ENCODE peak calls at places on chromosome 10, in six cellular contexts. V is upper lobe of left lung, T is fibroblast of mammary gland, Z is cardiac muscle cell, D is HepG2, E is fibroblast of lung. W is an unnamed sample.

GRCh38 chr10:131853610-131853964 is 47.2 kb upstream of the PPP2R2D start:
- DNase-seq in T (no peak), D (no peak), Z (no peak), V (no peak), E (no peak), W (peak)

GRCh38 chr10:82943142-82943541 is 1068.1 kb downstream of the NRG3 start:
- DNase-seq in T (no peak), E (peak), D (no peak), V (no peak), Z (peak), W (no peak)

GRCh38 chr10:51985326-51985725 is 285.9 kb upstream of the CSTF2T start:
- DNase-seq in T (no peak), V (no peak), Z (no peak), E (no peak), D (no peak), W (no peak)

GRCh38 chr10:133445268-133445732 is 8.4 kb upstream of the SCART1 start:
- DNase-seq in T (no peak), Z (no peak), V (peak), D (no peak), E (no peak), W (peak)

GRCh38 chr10:19411119-19411518 is 362.5 kb downstream of the MALRD1 start:
- DNase-seq in D (no peak), Z (no peak), V (no peak), T (no peak), E (no peak), W (no peak)

GRCh38 chr10:104109908-104110662 is 11.9 kb upstream of the SFR1 start:
- DNase-seq in T (peak), V (no peak), Z (peak), E (peak), D (peak), W (no peak)

GRCh38 chr10:119479532-119479931 is 63.0 kb downstream of the RGS10 start:
- DNase-seq in E (no peak), T (no peak), V (no peak), D (no peak), Z (no peak), W (no peak)

GRCh38 chr10:71963351-71963755 is 842 bp upstream of the CHST3 start:
- DNase-seq in T (peak), V (peak), Z (peak), D (no peak), E (no peak), W (no peak)

GRCh38 chr10:7525314-7526016 is 114.6 kb upstream of the SFMBT2 start:
- DNase-seq in T (peak), D (peak), Z (peak), V (no peak), E (peak), W (no peak)

DNA sequence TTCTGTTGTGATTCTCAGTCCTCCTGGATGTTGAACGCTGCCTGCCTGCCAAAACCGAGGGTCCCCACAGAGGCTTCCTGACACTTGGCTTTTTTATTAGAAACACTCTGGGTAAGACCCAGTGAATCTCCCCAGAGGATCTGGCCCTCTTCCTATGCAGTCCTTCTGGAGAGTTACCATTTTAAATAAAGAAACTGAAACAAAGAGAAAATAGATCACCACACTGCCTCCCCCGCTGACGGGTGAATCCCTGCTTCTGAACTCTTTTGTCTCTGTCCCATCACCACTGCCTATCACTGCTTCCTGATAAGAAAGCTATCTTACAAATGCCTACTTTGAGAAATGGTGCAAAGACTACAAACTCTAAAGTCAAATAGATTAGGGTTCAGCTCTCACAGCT is 79.4 kb upstream of the PPP1R3C start:
- DNase-seq in D (no peak), V (no peak), Z (no peak), T (no peak), E (no peak), W (no peak)
- H3K4me3 ChIP-seq in D (no peak), V (no peak), Z (no peak), T (no peak), E (no peak), W (no peak)

GRCh38 chr10:69065406-69066361 is 22.2 kb upstream of the SRGN start:
- DNase-seq in E (peak), D (no peak), T (peak), Z (peak), V (no peak), W (peak)
- H3K4me3 ChIP-seq in E (no peak), D (no peak), T (no peak), Z (no peak), V (no peak), W (no peak)

GRCh38 chr10:107653832-107654287 is 489.4 kb upstream of the SORCS1 start:
- DNase-seq in T (peak), V (no peak), E (no peak), Z (peak), D (no peak), W (no peak)
- H3K4me3 ChIP-seq in T (no peak), V (no peak), E (no peak), Z (no peak), D (no peak), W (no peak)

GRCh38 chr10:80946957-80947722 is 409.4 kb downstream of the SH2D4B start:
- DNase-seq in E (no peak), D (no peak), V (no peak), T (no peak), Z (no peak), W (no peak)

GRCh38 chr10:80949785-80950184 is 412.1 kb downstream of the SH2D4B start:
- DNase-seq in T (no peak), D (no peak), V (no peak), E (no peak), Z (no peak), W (no peak)

GRCh38 chr10:80945267-80945880 is 407.7 kb downstream of the SH2D4B start:
- DNase-seq in D (peak), V (no peak), T (no peak), E (no peak), Z (no peak), W (no peak)

DNA sequence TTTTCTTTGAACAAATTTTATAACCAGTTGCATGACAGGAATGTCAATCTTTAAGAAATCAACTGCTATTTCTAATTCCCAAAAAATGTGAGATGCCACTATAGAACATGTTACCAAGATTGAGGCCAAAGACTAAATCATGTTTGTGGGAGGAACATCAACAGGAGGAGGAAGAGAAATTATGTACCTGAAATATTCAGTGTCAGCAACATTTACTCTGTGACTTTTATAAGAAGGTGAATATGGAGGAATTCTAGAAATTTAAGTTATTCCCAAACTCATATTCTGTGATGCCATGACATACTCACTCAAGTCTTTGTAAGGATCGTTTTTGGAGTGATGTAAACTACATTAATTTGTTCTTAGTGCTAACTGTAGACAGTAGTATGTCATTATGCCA is 408.4 kb downstream of the SH2D4B start:
- DNase-seq in D (no peak), T (no peak), Z (no peak), V (no peak), E (no peak), W (no peak)
- H3K4me3 ChIP-seq in D (no peak), T (no peak), Z (no peak), V (no peak), E (no peak), W (no peak)

DNA sequence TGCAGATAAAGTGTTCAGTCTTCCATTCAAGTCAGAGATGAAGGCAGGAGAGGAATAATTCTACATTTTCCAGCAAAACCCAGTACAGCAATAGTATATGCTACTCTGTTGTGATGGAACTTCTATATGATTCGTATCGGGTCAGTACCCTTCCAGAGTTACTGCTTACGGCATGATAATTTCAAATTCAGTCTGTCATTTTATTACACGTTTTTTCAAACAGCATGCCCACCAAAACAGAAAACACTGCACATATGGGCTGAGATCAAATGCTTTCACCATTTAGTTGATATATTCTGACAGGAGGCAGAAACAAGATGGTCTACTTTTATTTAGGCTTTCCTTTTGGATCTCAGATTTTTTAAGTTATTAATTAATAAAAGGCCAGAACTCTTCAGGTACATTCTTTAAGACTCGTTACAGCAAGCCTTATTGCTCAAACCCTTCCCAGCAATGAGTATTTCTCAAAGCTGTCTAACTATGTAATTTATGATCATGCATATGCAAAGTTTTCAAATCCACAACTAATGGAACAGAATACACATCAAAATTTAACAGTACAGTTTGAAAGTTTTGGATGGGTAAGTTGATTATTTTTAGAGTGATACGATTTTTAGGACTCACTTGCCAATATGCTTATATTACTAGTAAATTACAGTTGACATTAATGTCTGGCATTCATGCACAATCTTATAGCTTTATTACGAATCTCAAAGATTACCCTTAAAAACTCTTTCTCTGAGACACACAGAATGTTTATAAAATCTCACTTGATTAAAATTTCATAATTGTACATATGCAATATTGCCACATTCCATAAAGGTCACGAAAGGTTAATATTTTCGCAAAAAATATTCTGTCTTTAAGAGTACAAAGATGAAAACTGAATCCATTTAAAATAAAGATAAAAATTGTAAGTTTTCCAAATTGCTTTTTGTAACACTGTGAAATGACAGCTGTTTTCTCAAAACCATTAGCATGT is 91.0 kb downstream of the ANK3 start:
- DNase-seq in D (no peak), T (no peak), Z (no peak), E (no peak), V (no peak), W (no peak)
- H3K4me3 ChIP-seq in D (no peak), T (no peak), Z (peak), E (no peak), V (no peak), W (no peak)

DNA sequence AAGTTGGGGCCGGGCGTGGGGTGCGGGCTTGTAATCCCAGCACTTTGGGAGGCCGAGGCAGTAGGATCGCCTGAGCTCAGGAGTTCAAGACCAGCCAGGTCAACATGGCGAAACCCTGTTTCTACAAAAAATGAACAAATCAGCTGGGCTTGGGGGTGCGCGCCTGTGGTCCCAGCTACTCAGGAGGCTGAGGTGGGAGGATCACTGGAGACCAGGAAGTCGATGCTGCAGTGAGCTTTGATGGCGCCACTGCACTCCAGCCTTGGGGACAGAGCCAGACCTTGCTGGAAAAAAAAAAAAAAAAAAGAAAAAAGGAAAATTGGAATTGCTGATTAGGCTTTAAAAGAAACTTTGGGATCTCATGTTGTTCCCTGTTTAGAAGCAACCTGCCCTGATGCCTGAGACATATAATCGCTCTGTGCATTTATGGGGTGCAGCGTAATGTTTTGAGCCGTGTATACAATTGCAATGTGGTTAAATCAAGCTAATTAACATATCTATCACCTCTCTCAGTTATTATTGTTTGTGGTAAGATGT is 849 bp downstream of the AKR1E2 start:
- DNase-seq in E (no peak), T (no peak), D (no peak), V (no peak), Z (no peak), W (no peak)
- H3K4me3 ChIP-seq in E (peak), T (peak), D (no peak), V (no peak), Z (peak), W (peak)

W was measured in aorta.